ENCODE peak calls at places on chromosomes 16 and 17, in four cellular contexts. U, O, N and T are unnamed samples.
A peak's percentile ranks its signal among the peaks of the same experiment; 100 is the strongest.

GRCh38 chr16:67260426-67261063 is 11.8 kb downstream of the SLC9A5 start:
- DNase-seq in U (peak; percentile 46), O (peak; percentile 52), N (peak; percentile 64), T (peak; percentile 50)

GRCh38 chr16:28012031-28012445 is 51.5 kb downstream of the GSG1L start:
- DNase-seq in U (no peak), O (no peak), N (no peak), T (no peak)

GRCh38 chr16:9053006-9053601 is 38.3 kb upstream of the HAPSTR1 start:
- DNase-seq in U (peak; percentile 98), O (peak; percentile 32), N (peak; percentile 95), T (peak; percentile 44)

GRCh38 chr16:53726625-53727024 is 22.7 kb downstream of the FTO start:
- DNase-seq in U (no peak), O (peak; percentile 52), N (peak; percentile 40), T (peak; percentile 36)

GRCh38 chr17:30520436-30520835 is 43.2 kb downstream of the GOSR1 start:
- DNase-seq in U (no peak), O (no peak), N (no peak), T (peak; percentile 26)

GRCh38 chr16:24359490-24359889 is 103.4 kb downstream of the CACNG3 start:
- DNase-seq in U (no peak), O (no peak), N (no peak), T (no peak)

GRCh38 chr16:67244387-67245188 is 2.7 kb downstream of the FHOD1 start:
- DNase-seq in U (no peak), O (peak; percentile 91), N (no peak), T (peak; percentile 85)

GRCh38 chr16:89015271-89015859 is 38.4 kb upstream of the CBFA2T3 start:
- DNase-seq in U (no peak), O (no peak), N (no peak), T (no peak)

GRCh38 chr17:42844271-42844670 is at the start of gene AOC2:
- DNase-seq in U (no peak), O (no peak), N (no peak), T (no peak)

GRCh38 chr16:4690946-4691665 is 2.3 kb upstream of the NUDT16L1 start:
- DNase-seq in U (no peak), O (no peak), N (no peak), T (no peak)

GRCh38 chr16:7440886-7441400 is 108.3 kb downstream of the RBFOX1 start:
- DNase-seq in U (peak; percentile 50), O (no peak), N (no peak), T (no peak)

GRCh38 chr17:47797797-47798196 is 23.8 kb downstream of the OSBPL7 start:
- DNase-seq in U (peak; percentile 21), O (no peak), N (peak; percentile 52), T (no peak)

GRCh38 chr16:66568355-66568754 is 2.1 kb downstream of the CMTM1 start:
- DNase-seq in U (no peak), O (no peak), N (no peak), T (peak; percentile 32)

GRCh38 chr16:10743227-10743609 is 424 bp upstream of the NUBP1 start:
- DNase-seq in U (no peak), O (no peak), N (no peak), T (no peak)

GRCh38 chr16:72923757-72924156 is 124.2 kb downstream of the ZFHX3 start:
- DNase-seq in U (no peak), O (no peak), N (no peak), T (no peak)

GRCh38 chr17:83189013-83189672 is 109.7 kb downstream of the METRNL start:
- DNase-seq in U (no peak), O (no peak), N (no peak), T (no peak)

GRCh38 chr16:1613728-1614225 is 1.6 kb downstream of the CRAMP1 start:
- DNase-seq in U (no peak), O (no peak), N (peak; percentile 50), T (peak; percentile 34)

GRCh38 chr17:66313995-66314659 is 11.7 kb downstream of the PRKCA start:
- DNase-seq in U (no peak), O (no peak), N (no peak), T (no peak)

GRCh38 chr16:18984425-18985005 is 781 bp downstream of the TMC7 start:
- DNase-seq in U (no peak), O (peak; percentile 58), N (no peak), T (peak; percentile 53)

GRCh38 chr17:67629963-67630320 is 87.8 kb upstream of the NOL11 start:
- DNase-seq in U (no peak), O (peak; percentile 80), N (peak; percentile 37), T (peak; percentile 38)

GRCh38 chr16:11679250-11679649 is 11.0 kb downstream of the SNN start:
- DNase-seq in U (no peak), O (no peak), N (no peak), T (no peak)

GRCh38 chr17:44913676-44914075 is 1.6 kb downstream of the GFAP start:
- DNase-seq in U (no peak), O (no peak), N (no peak), T (no peak)

GRCh38 chr16:7397901-7398300 is 65.3 kb downstream of the RBFOX1 start:
- DNase-seq in U (no peak), O (no peak), N (no peak), T (no peak)

GRCh38 chr16:10151718-10152117 is 30.5 kb downstream of the GRIN2A start:
- DNase-seq in U (no peak), O (no peak), N (no peak), T (no peak)

GRCh38 chr16:86969716-86970115 is 347.5 kb downstream of the C16orf95 start:
- DNase-seq in U (no peak), O (no peak), N (no peak), T (no peak)

GRCh38 chr17:19317359-19318095 is 45.0 kb downstream of the B9D1 start:
- DNase-seq in U (peak; percentile 99), O (no peak), N (peak; percentile 87), T (no peak)

GRCh38 chr17:30345527-30346075 is 11.7 kb upstream of the TMIGD1 start:
- DNase-seq in U (no peak), O (no peak), N (no peak), T (peak; percentile 39)

GRCh38 chr17:38430316-38430715 is 2.1 kb downstream of the ARHGAP23 start:
- DNase-seq in U (no peak), O (no peak), N (no peak), T (no peak)

GRCh38 chr16:3009568-3010390 is 2.9 kb upstream of the CLDN9 start:
- DNase-seq in U (peak; percentile 97), O (peak; percentile 88), N (peak; percentile 73), T (peak; percentile 50)

GRCh38 chr16:85969159-85969558 is 70.2 kb downstream of the IRF8 start:
- DNase-seq in U (no peak), O (no peak), N (no peak), T (peak; percentile 18)

GRCh38 chr17:19238167-19238505 is 970 bp downstream of the EPN2 start:
- DNase-seq in U (peak; percentile 58), O (peak; percentile 45), N (peak; percentile 65), T (peak; percentile 32)

GRCh38 chr16:68235105-68235881 is 634 bp downstream of the ESRP2 start:
- DNase-seq in U (peak; percentile 64), O (peak; percentile 22), N (peak; percentile 55), T (peak; percentile 75)

GRCh38 chr16:49856741-49857330 is 924 bp upstream of the ZNF423 start:
- DNase-seq in U (peak; percentile 76), O (peak; percentile 21), N (peak; percentile 93), T (peak; percentile 73)

GRCh38 chr16:22321340-22322001 is 24.3 kb downstream of the POLR3E start:
- DNase-seq in U (peak; percentile 75), O (peak; percentile 55), N (peak; percentile 83), T (peak; percentile 55)

GRCh38 chr16:24971718-24972117 is 43.5 kb downstream of the ARHGAP17 start:
- DNase-seq in U (no peak), O (no peak), N (no peak), T (no peak)

GRCh38 chr17:28204751-28205150 is 114.2 kb upstream of the TMEM97 start:
- DNase-seq in U (no peak), O (peak; percentile 71), N (no peak), T (peak; percentile 61)

GRCh38 chr17:47649972-47650524 is 329 bp downstream of the KPNB1 start:
- DNase-seq in U (no peak), O (no peak), N (peak; percentile 79), T (no peak)

GRCh38 chr17:78448356-78448993 is 70.0 kb downstream of the PGS1 start:
- DNase-seq in U (no peak), O (no peak), N (no peak), T (no peak)
- TF ChIP-seq CTCF in U (peak; percentile 53), O (peak; percentile 37), N (no peak), T (peak; percentile 7)

GRCh38 chr17:77851921-77852320 is 106.6 kb upstream of the TNRC6C start:
- DNase-seq in U (no peak), O (no peak), N (no peak), T (no peak)

GRCh38 chr17:77846531-77847085 is 111.9 kb upstream of the TNRC6C start:
- DNase-seq in U (no peak), O (no peak), N (no peak), T (no peak)

GRCh38 chr17:77848257-77848656 is 110.2 kb upstream of the TNRC6C start:
- DNase-seq in U (no peak), O (no peak), N (no peak), T (no peak)

GRCh38 chr17:77847211-77848085 is 111.1 kb upstream of the TNRC6C start:
- DNase-seq in U (no peak), O (no peak), N (no peak), T (no peak)

GRCh38 chr17:77849203-77849602 is 109.3 kb upstream of the TNRC6C start:
- DNase-seq in U (no peak), O (no peak), N (no peak), T (no peak)
- H3K4me1 ChIP-seq in U (no peaks in the 10 kb centered on the region), O (no peaks in the 10 kb centered on the region), N (peaks cover 4% of the 10 kb centered on the region), T (no peaks in the 10 kb centered on the region)

DNA sequence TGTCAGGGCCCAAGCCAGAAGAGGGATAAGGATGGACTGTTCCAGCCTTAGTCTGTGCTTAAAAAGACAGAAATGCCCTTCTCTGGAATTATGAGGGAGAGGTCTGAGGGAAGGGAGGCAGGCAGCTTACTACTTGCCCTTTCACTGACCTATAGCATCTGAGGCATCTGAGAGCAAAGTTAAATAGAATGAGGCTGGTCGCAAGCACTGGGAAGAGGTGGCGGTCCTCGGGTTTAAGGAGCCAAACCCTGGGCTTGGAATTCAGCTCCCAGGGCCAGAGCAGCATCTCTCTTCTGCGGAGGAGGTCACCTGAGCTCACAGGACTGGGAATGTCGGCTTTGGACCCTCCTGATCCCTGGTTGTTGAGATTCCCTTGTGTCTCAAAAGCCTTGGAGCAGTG is 3.1 kb upstream of the LIMD2 start:
- DNase-seq in U (no peak), O (no peak), N (no peak), T (no peak)
- H2AFZ ChIP-seq in U (no peak overlapping the region), O (no peak overlapping the region), N (no peak overlapping the region), T (no peak overlapping the region)

DNA sequence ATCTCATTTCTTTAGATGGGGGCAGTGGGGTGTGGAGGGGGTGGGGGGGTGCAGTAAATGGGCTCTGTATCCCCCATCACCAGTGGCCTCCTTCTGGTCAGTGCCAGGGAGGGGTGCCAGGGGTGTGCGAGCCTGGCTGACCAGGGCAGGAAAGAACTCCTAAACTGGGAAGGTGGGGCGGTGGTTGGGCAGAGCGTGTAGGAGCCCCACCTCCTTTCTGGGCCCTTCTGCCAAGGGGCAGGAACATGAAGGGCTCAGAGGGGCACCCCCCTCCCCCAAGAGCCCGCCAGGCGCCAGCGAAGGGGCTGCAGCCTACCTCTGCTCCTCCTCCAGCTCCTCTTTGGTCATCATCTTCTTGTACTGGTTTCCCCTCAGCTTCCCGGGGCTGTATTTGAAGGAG is 26.0 kb downstream of the MXRA7 start:
- DNase-seq in U (no peak), O (no peak), N (no peak), T (no peak)
- TF ChIP-seq CTCF in U (no peak), O (no peak), N (no peak), T (no peak)